ENCODE peak calls at places on chromosomes 12 and 14, in nine cellular contexts. One of them, this sample, is unnamed.
A peak's percentile ranks its signal among the peaks of the same experiment; 100 is the strongest.

GRCh38 chr14:23436327-23437141 is 1.1 kb upstream of the MYH7 start:
- DNase-seq in glomerular endothelial cell: no peak
- DNase-seq in cerebellar cortex: peak; percentile 24
- DNase-seq in fibroblast of lung: no peak
- DNase-seq in ELR: no peak
- DNase-seq in fibroblast of mammary gland: no peak
- DNase-seq in NCI-H1092 treated with DMSO at 0.1 percent for 48 hours: peak; percentile 5
- DNase-seq in mammary epithelial cell: no peak
- DNase-seq in iris pigment epithelial cell: no peak
- DNase-seq in this sample: no peak

GRCh38 chr12:49201595-49202295 is 12.9 kb upstream of the TUBA1A start:
- DNase-seq in glomerular endothelial cell: no peak
- DNase-seq in cerebellar cortex: peak; percentile 39
- DNase-seq in fibroblast of lung: peak; percentile 49
- DNase-seq in ELR: peak; percentile 25
- DNase-seq in fibroblast of mammary gland: peak; percentile 71
- DNase-seq in NCI-H1092 treated with DMSO at 0.1 percent for 48 hours: peak; percentile 74
- DNase-seq in mammary epithelial cell: peak; percentile 80
- DNase-seq in iris pigment epithelial cell: peak; percentile 88
- DNase-seq in this sample: peak; percentile 25

GRCh38 chr12:24851816-24852337 is 97.0 kb downstream of the BCAT1 start:
- DNase-seq in glomerular endothelial cell: no peak
- DNase-seq in cerebellar cortex: no peak
- DNase-seq in fibroblast of lung: no peak
- DNase-seq in ELR: peak; percentile 38
- DNase-seq in fibroblast of mammary gland: no peak
- DNase-seq in NCI-H1092 treated with DMSO at 0.1 percent for 48 hours: no peak
- DNase-seq in mammary epithelial cell: no peak
- DNase-seq in iris pigment epithelial cell: no peak
- DNase-seq in this sample: no peak

GRCh38 chr14:103290961-103291360 is 43.1 kb upstream of the EIF5 start:
- DNase-seq in glomerular endothelial cell: no peak
- DNase-seq in cerebellar cortex: no peak
- DNase-seq in fibroblast of lung: no peak
- DNase-seq in ELR: no peak
- DNase-seq in fibroblast of mammary gland: no peak
- DNase-seq in NCI-H1092 treated with DMSO at 0.1 percent for 48 hours: no peak
- DNase-seq in mammary epithelial cell: no peak
- DNase-seq in iris pigment epithelial cell: no peak
- DNase-seq in this sample: no peak

GRCh38 chr12:58104443-58104842 is 163.1 kb downstream of the ATP23 start:
- DNase-seq in glomerular endothelial cell: no peak
- DNase-seq in cerebellar cortex: no peak
- DNase-seq in fibroblast of lung: no peak
- DNase-seq in ELR: no peak
- DNase-seq in fibroblast of mammary gland: no peak
- DNase-seq in NCI-H1092 treated with DMSO at 0.1 percent for 48 hours: no peak
- DNase-seq in mammary epithelial cell: no peak
- DNase-seq in iris pigment epithelial cell: no peak
- DNase-seq in this sample: no peak

GRCh38 chr14:100882026-100882967 is 21.2 kb downstream of the RTL1 start:
- DNase-seq in glomerular endothelial cell: no peak
- DNase-seq in cerebellar cortex: no peak
- DNase-seq in fibroblast of lung: no peak
- DNase-seq in ELR: no peak
- DNase-seq in fibroblast of mammary gland: no peak
- DNase-seq in NCI-H1092 treated with DMSO at 0.1 percent for 48 hours: no peak
- DNase-seq in mammary epithelial cell: no peak
- DNase-seq in iris pigment epithelial cell: no peak
- DNase-seq in this sample: no peak

GRCh38 chr14:69612759-69613145 is 1.4 kb downstream of the SUSD6 start:
- DNase-seq in glomerular endothelial cell: no peak
- DNase-seq in cerebellar cortex: peak; percentile 76
- DNase-seq in fibroblast of lung: no peak
- DNase-seq in ELR: peak; percentile 33
- DNase-seq in fibroblast of mammary gland: peak; percentile 16
- DNase-seq in NCI-H1092 treated with DMSO at 0.1 percent for 48 hours: peak; percentile 33
- DNase-seq in mammary epithelial cell: peak; percentile 76
- DNase-seq in iris pigment epithelial cell: no peak
- DNase-seq in this sample: peak; percentile 65

GRCh38 chr12:15574353-15574752 is 214.8 kb downstream of the EPS8 start:
- DNase-seq in glomerular endothelial cell: no peak
- DNase-seq in cerebellar cortex: no peak
- DNase-seq in fibroblast of lung: no peak
- DNase-seq in ELR: no peak
- DNase-seq in fibroblast of mammary gland: no peak
- DNase-seq in NCI-H1092 treated with DMSO at 0.1 percent for 48 hours: no peak
- DNase-seq in mammary epithelial cell: no peak
- DNase-seq in iris pigment epithelial cell: no peak
- DNase-seq in this sample: no peak

GRCh38 chr12:10641735-10642500 is 28.5 kb upstream of the MAGOHB start:
- DNase-seq in glomerular endothelial cell: peak; percentile 95
- DNase-seq in cerebellar cortex: no peak
- DNase-seq in fibroblast of lung: peak; percentile 11
- DNase-seq in ELR: peak; percentile 85
- DNase-seq in fibroblast of mammary gland: peak; percentile 77
- DNase-seq in NCI-H1092 treated with DMSO at 0.1 percent for 48 hours: no peak
- DNase-seq in mammary epithelial cell: peak; percentile 28
- DNase-seq in iris pigment epithelial cell: peak; percentile 62
- DNase-seq in this sample: peak; percentile 86

GRCh38 chr14:67999693-68000384 is 180.3 kb downstream of the RAD51B start:
- DNase-seq in glomerular endothelial cell: no peak
- DNase-seq in cerebellar cortex: no peak
- DNase-seq in fibroblast of lung: peak; percentile 84
- DNase-seq in ELR: peak; percentile 92
- DNase-seq in fibroblast of mammary gland: peak; percentile 82
- DNase-seq in NCI-H1092 treated with DMSO at 0.1 percent for 48 hours: no peak
- DNase-seq in mammary epithelial cell: peak; percentile 59
- DNase-seq in iris pigment epithelial cell: peak; percentile 69
- DNase-seq in this sample: peak; percentile 60

GRCh38 chr12:62785941-62786559 is 148.9 kb downstream of the PPM1H start:
- DNase-seq in glomerular endothelial cell: peak; percentile 97
- DNase-seq in cerebellar cortex: peak; percentile 72
- DNase-seq in fibroblast of lung: peak; percentile 70
- DNase-seq in ELR: peak; percentile 99
- DNase-seq in fibroblast of mammary gland: peak; percentile 96
- DNase-seq in NCI-H1092 treated with DMSO at 0.1 percent for 48 hours: peak; percentile 9
- DNase-seq in mammary epithelial cell: peak; percentile 94
- DNase-seq in iris pigment epithelial cell: peak; percentile 97
- DNase-seq in this sample: peak; percentile 96

GRCh38 chr12:131274061-131274460 is 320.4 kb downstream of the ADGRD1 start:
- DNase-seq in glomerular endothelial cell: no peak
- DNase-seq in cerebellar cortex: no peak
- DNase-seq in fibroblast of lung: no peak
- DNase-seq in ELR: no peak
- DNase-seq in fibroblast of mammary gland: no peak
- DNase-seq in NCI-H1092 treated with DMSO at 0.1 percent for 48 hours: no peak
- DNase-seq in mammary epithelial cell: no peak
- DNase-seq in iris pigment epithelial cell: no peak
- DNase-seq in this sample: no peak

GRCh38 chr14:77018785-77019184 is 9.7 kb downstream of the IRF2BPL start:
- DNase-seq in glomerular endothelial cell: no peak
- DNase-seq in cerebellar cortex: no peak
- DNase-seq in fibroblast of lung: no peak
- DNase-seq in ELR: no peak
- DNase-seq in fibroblast of mammary gland: no peak
- DNase-seq in NCI-H1092 treated with DMSO at 0.1 percent for 48 hours: no peak
- DNase-seq in mammary epithelial cell: no peak
- DNase-seq in iris pigment epithelial cell: no peak
- DNase-seq in this sample: no peak

GRCh38 chr12:122994781-122995502 is 14.5 kb downstream of the ARL6IP4 start:
- DNase-seq in glomerular endothelial cell: no peak
- DNase-seq in cerebellar cortex: no peak
- DNase-seq in fibroblast of lung: no peak
- DNase-seq in ELR: no peak
- DNase-seq in fibroblast of mammary gland: no peak
- DNase-seq in NCI-H1092 treated with DMSO at 0.1 percent for 48 hours: no peak
- DNase-seq in mammary epithelial cell: no peak
- DNase-seq in iris pigment epithelial cell: no peak
- DNase-seq in this sample: no peak

GRCh38 chr14:20418501-20418909 is 5.2 kb upstream of the TEP1 start:
- DNase-seq in glomerular endothelial cell: no peak
- DNase-seq in cerebellar cortex: no peak
- DNase-seq in fibroblast of lung: no peak
- DNase-seq in ELR: no peak
- DNase-seq in fibroblast of mammary gland: no peak
- DNase-seq in NCI-H1092 treated with DMSO at 0.1 percent for 48 hours: no peak
- DNase-seq in mammary epithelial cell: no peak
- DNase-seq in iris pigment epithelial cell: no peak
- DNase-seq in this sample: no peak

GRCh38 chr14:35506927-35507326 is 27.0 kb upstream of the INSM2 start:
- DNase-seq in glomerular endothelial cell: peak; percentile 23
- DNase-seq in cerebellar cortex: no peak
- DNase-seq in fibroblast of lung: no peak
- DNase-seq in ELR: peak; percentile 79
- DNase-seq in fibroblast of mammary gland: peak; percentile 14
- DNase-seq in NCI-H1092 treated with DMSO at 0.1 percent for 48 hours: no peak
- DNase-seq in mammary epithelial cell: no peak
- DNase-seq in iris pigment epithelial cell: peak; percentile 57
- DNase-seq in this sample: peak; percentile 33

GRCh38 chr12:106000376-106001104 is 138.2 kb downstream of the NUAK1 start:
- DNase-seq in glomerular endothelial cell: no peak
- DNase-seq in cerebellar cortex: no peak
- DNase-seq in fibroblast of lung: no peak
- DNase-seq in ELR: no peak
- DNase-seq in fibroblast of mammary gland: no peak
- DNase-seq in NCI-H1092 treated with DMSO at 0.1 percent for 48 hours: no peak
- DNase-seq in mammary epithelial cell: no peak
- DNase-seq in iris pigment epithelial cell: peak; percentile 48
- DNase-seq in this sample: peak; percentile 48

GRCh38 chr14:90871605-90872233 is 55.5 kb upstream of the TTC7B start:
- DNase-seq in glomerular endothelial cell: no peak
- DNase-seq in cerebellar cortex: no peak
- DNase-seq in fibroblast of lung: peak; percentile 49
- DNase-seq in ELR: peak; percentile 71
- DNase-seq in fibroblast of mammary gland: peak; percentile 80
- DNase-seq in NCI-H1092 treated with DMSO at 0.1 percent for 48 hours: no peak
- DNase-seq in mammary epithelial cell: peak; percentile 84
- DNase-seq in iris pigment epithelial cell: peak; percentile 71
- DNase-seq in this sample: peak; percentile 87

GRCh38 chr12:111451232-111451631 is 45.5 kb downstream of the SH2B3 start:
- DNase-seq in glomerular endothelial cell: no peak
- DNase-seq in cerebellar cortex: no peak
- DNase-seq in fibroblast of lung: no peak
- DNase-seq in ELR: no peak
- DNase-seq in fibroblast of mammary gland: no peak
- DNase-seq in NCI-H1092 treated with DMSO at 0.1 percent for 48 hours: no peak
- DNase-seq in mammary epithelial cell: no peak
- DNase-seq in iris pigment epithelial cell: no peak
- DNase-seq in this sample: no peak

GRCh38 chr12:67223225-67223624 is 45.9 kb upstream of the CAND1 start:
- DNase-seq in glomerular endothelial cell: no peak
- DNase-seq in cerebellar cortex: no peak
- DNase-seq in fibroblast of lung: no peak
- DNase-seq in ELR: no peak
- DNase-seq in fibroblast of mammary gland: no peak
- DNase-seq in NCI-H1092 treated with DMSO at 0.1 percent for 48 hours: no peak
- DNase-seq in mammary epithelial cell: no peak
- DNase-seq in iris pigment epithelial cell: no peak
- DNase-seq in this sample: no peak

GRCh38 chr12:129325566-129325965 is 472.3 kb downstream of the GLT1D1 start:
- DNase-seq in glomerular endothelial cell: no peak
- DNase-seq in cerebellar cortex: no peak
- DNase-seq in fibroblast of lung: no peak
- DNase-seq in ELR: no peak
- DNase-seq in fibroblast of mammary gland: no peak
- DNase-seq in NCI-H1092 treated with DMSO at 0.1 percent for 48 hours: no peak
- DNase-seq in mammary epithelial cell: no peak
- DNase-seq in iris pigment epithelial cell: no peak
- DNase-seq in this sample: peak; percentile 3

GRCh38 chr12:128844031-128844635 is 9.1 kb upstream of the GLT1D1 start:
- DNase-seq in glomerular endothelial cell: no peak
- DNase-seq in cerebellar cortex: no peak
- DNase-seq in fibroblast of lung: no peak
- DNase-seq in ELR: no peak
- DNase-seq in fibroblast of mammary gland: no peak
- DNase-seq in NCI-H1092 treated with DMSO at 0.1 percent for 48 hours: no peak
- DNase-seq in mammary epithelial cell: no peak
- DNase-seq in iris pigment epithelial cell: no peak
- DNase-seq in this sample: no peak

GRCh38 chr12:111335811-111336210 is 33.1 kb downstream of the PHETA1 start:
- DNase-seq in glomerular endothelial cell: no peak
- DNase-seq in cerebellar cortex: no peak
- DNase-seq in fibroblast of lung: no peak
- DNase-seq in ELR: no peak
- DNase-seq in fibroblast of mammary gland: no peak
- DNase-seq in NCI-H1092 treated with DMSO at 0.1 percent for 48 hours: no peak
- DNase-seq in mammary epithelial cell: no peak
- DNase-seq in iris pigment epithelial cell: no peak
- DNase-seq in this sample: no peak

GRCh38 chr14:97456958-97457357 is 659.8 kb downstream of the VRK1 start:
- DNase-seq in glomerular endothelial cell: no peak
- DNase-seq in cerebellar cortex: no peak
- DNase-seq in fibroblast of lung: no peak
- DNase-seq in ELR: no peak
- DNase-seq in fibroblast of mammary gland: no peak
- DNase-seq in NCI-H1092 treated with DMSO at 0.1 percent for 48 hours: no peak
- DNase-seq in mammary epithelial cell: no peak
- DNase-seq in iris pigment epithelial cell: no peak
- DNase-seq in this sample: no peak

GRCh38 chr14:49962616-49963015 is 69.7 kb downstream of the ARF6 start:
- DNase-seq in glomerular endothelial cell: no peak
- DNase-seq in cerebellar cortex: no peak
- DNase-seq in fibroblast of lung: no peak
- DNase-seq in ELR: peak; percentile 34
- DNase-seq in fibroblast of mammary gland: peak; percentile 25
- DNase-seq in NCI-H1092 treated with DMSO at 0.1 percent for 48 hours: no peak
- DNase-seq in mammary epithelial cell: peak; percentile 96
- DNase-seq in iris pigment epithelial cell: no peak
- DNase-seq in this sample: peak; percentile 98

GRCh38 chr12:81095470-81096232 is 17.8 kb downstream of the ACSS3 start:
- DNase-seq in glomerular endothelial cell: no peak
- DNase-seq in cerebellar cortex: peak; percentile 43
- DNase-seq in fibroblast of lung: peak; percentile 48
- DNase-seq in ELR: peak; percentile 2
- DNase-seq in fibroblast of mammary gland: peak; percentile 43
- DNase-seq in NCI-H1092 treated with DMSO at 0.1 percent for 48 hours: no peak
- DNase-seq in mammary epithelial cell: no peak
- DNase-seq in iris pigment epithelial cell: peak; percentile 59
- DNase-seq in this sample: no peak

GRCh38 chr14:99539503-99539902 is 58.3 kb downstream of the CCNK start:
- DNase-seq in glomerular endothelial cell: peak; percentile 41
- DNase-seq in cerebellar cortex: no peak
- DNase-seq in fibroblast of lung: no peak
- DNase-seq in ELR: no peak
- DNase-seq in fibroblast of mammary gland: no peak
- DNase-seq in NCI-H1092 treated with DMSO at 0.1 percent for 48 hours: no peak
- DNase-seq in mammary epithelial cell: no peak
- DNase-seq in iris pigment epithelial cell: no peak
- DNase-seq in this sample: no peak

GRCh38 chr14:100893228-100893601 is 10.3 kb downstream of the RTL1 start:
- DNase-seq in glomerular endothelial cell: no peak
- DNase-seq in cerebellar cortex: no peak
- DNase-seq in fibroblast of lung: no peak
- DNase-seq in ELR: no peak
- DNase-seq in fibroblast of mammary gland: no peak
- DNase-seq in NCI-H1092 treated with DMSO at 0.1 percent for 48 hours: no peak
- DNase-seq in mammary epithelial cell: no peak
- DNase-seq in iris pigment epithelial cell: no peak
- DNase-seq in this sample: no peak

GRCh38 chr12:125140239-125140917 is 75.1 kb downstream of the AACS start:
- DNase-seq in glomerular endothelial cell: no peak
- DNase-seq in cerebellar cortex: no peak
- DNase-seq in fibroblast of lung: no peak
- DNase-seq in ELR: peak; percentile 58
- DNase-seq in fibroblast of mammary gland: peak; percentile 59
- DNase-seq in NCI-H1092 treated with DMSO at 0.1 percent for 48 hours: no peak
- DNase-seq in mammary epithelial cell: no peak
- DNase-seq in iris pigment epithelial cell: no peak
- DNase-seq in this sample: no peak

GRCh38 chr14:92861856-92862807 is 60.8 kb upstream of the CHGA start:
- DNase-seq in glomerular endothelial cell: no peak
- DNase-seq in cerebellar cortex: no peak
- DNase-seq in fibroblast of lung: no peak
- DNase-seq in ELR: no peak
- DNase-seq in fibroblast of mammary gland: no peak
- DNase-seq in NCI-H1092 treated with DMSO at 0.1 percent for 48 hours: no peak
- DNase-seq in mammary epithelial cell: peak; percentile 16
- DNase-seq in iris pigment epithelial cell: no peak
- DNase-seq in this sample: peak; percentile 51

GRCh38 chr12:58206876-58207275 is 265.5 kb downstream of the ATP23 start:
- DNase-seq in glomerular endothelial cell: no peak
- DNase-seq in cerebellar cortex: no peak
- DNase-seq in fibroblast of lung: no peak
- DNase-seq in ELR: no peak
- DNase-seq in fibroblast of mammary gland: no peak
- DNase-seq in NCI-H1092 treated with DMSO at 0.1 percent for 48 hours: no peak
- DNase-seq in mammary epithelial cell: no peak
- DNase-seq in iris pigment epithelial cell: no peak
- DNase-seq in this sample: no peak